ENCODE peak calls at places on chromosomes 4 and X, in nine cellular contexts. T is Peyer's patch, N is endothelial cell of umbilical vein, Y is left ventricle myocardium inferior, D is breast epithelium, A is kidney epithelial cell, E is fibroblast of mammary gland, P is suprapubic skin, V is dorsolateral prefrontal cortex. F is an unnamed sample.

GRCh38 chrX:107683124-107683895 is 55.0 kb downstream of the PRPS1 start:
- DNase-seq in A (no peak), Y (no peak), D (no peak), N (peak), P (peak), T (no peak), E (peak), V (no peak), F (no peak)

GRCh38 chr4:101114936-101115372 is 232.4 kb downstream of the PPP3CA start:
- DNase-seq in N (no peak), E (peak), V (no peak), A (peak), D (no peak), Y (no peak), T (no peak), P (no peak), F (no peak)

GRCh38 chr4:73257995-73258667 is 467 bp downstream of the ANKRD17 start:
- DNase-seq in E (peak), P (peak), N (peak), Y (no peak), D (no peak), A (no peak), T (peak), V (no peak), F (no peak)

GRCh38 chr4:78784255-78784654 is 8.1 kb downstream of the BMP2K start:
- DNase-seq in Y (no peak), N (no peak), D (no peak), P (no peak), V (no peak), A (no peak), E (peak), T (no peak), F (no peak)

GRCh38 chr4:43343298-43343697 is 450.8 kb downstream of the GRXCR1 start:
- DNase-seq in E (no peak), D (no peak), A (no peak), Y (no peak), V (no peak), T (no peak), P (no peak), N (no peak), F (no peak)

GRCh38 chr4:100977746-100978397 is 369.5 kb downstream of the PPP3CA start:
- DNase-seq in T (no peak), D (no peak), A (no peak), V (no peak), E (peak), P (no peak), Y (no peak), N (no peak), F (no peak)

GRCh38 chrX:71872542-71873458 is 37.8 kb upstream of the NHSL2 start:
- DNase-seq in P (peak), T (no peak), A (no peak), V (no peak), N (no peak), D (no peak), Y (no peak), E (no peak), F (no peak)

GRCh38 chr4:150152764-150153163 is 74.5 kb downstream of the DCLK2 start:
- DNase-seq in N (peak), Y (no peak), T (no peak), V (no peak), A (no peak), D (no peak), P (no peak), E (peak), F (no peak)

GRCh38 chrX:56788717-56789122 is 59.7 kb downstream of the NBDY start:
- DNase-seq in E (peak), N (no peak), A (no peak), D (no peak), T (peak), Y (no peak), P (peak), V (peak), F (no peak)

GRCh38 chr4:144894525-144894924 is 203.5 kb downstream of the ANAPC10 start:
- DNase-seq in A (peak), T (no peak), D (no peak), V (no peak), P (no peak), N (no peak), E (peak), Y (no peak), F (peak)

GRCh38 chrX:104113237-104113965 is 1.1 kb downstream of the ZCCHC18 start:
- DNase-seq in A (no peak), P (no peak), V (peak), T (peak), D (peak), E (peak), N (peak), Y (no peak), F (no peak)

GRCh38 chr4:23922535-23923115 is 32.8 kb upstream of the PPARGC1A start:
- DNase-seq in E (no peak), N (no peak), Y (no peak), T (no peak), D (no peak), V (no peak), A (no peak), P (no peak), F (no peak)

GRCh38 chrX:36160056-36160455 is 240.5 kb downstream of the CFAP47 start:
- DNase-seq in N (no peak), A (no peak), E (no peak), P (no peak), T (no peak), V (no peak), Y (no peak), D (no peak), F (no peak)

GRCh38 chrX:103584606-103585005 is 709 bp upstream of the TCEAL4 start:
- DNase-seq in P (no peak), N (peak), D (no peak), V (no peak), A (no peak), Y (no peak), T (no peak), E (no peak), F (no peak)

GRCh38 chr4:83320548-83320947 is 14.1 kb downstream of the HPSE start:
- DNase-seq in P (peak), E (peak), V (no peak), N (peak), D (no peak), T (no peak), A (peak), Y (peak), F (no peak)

DNA sequence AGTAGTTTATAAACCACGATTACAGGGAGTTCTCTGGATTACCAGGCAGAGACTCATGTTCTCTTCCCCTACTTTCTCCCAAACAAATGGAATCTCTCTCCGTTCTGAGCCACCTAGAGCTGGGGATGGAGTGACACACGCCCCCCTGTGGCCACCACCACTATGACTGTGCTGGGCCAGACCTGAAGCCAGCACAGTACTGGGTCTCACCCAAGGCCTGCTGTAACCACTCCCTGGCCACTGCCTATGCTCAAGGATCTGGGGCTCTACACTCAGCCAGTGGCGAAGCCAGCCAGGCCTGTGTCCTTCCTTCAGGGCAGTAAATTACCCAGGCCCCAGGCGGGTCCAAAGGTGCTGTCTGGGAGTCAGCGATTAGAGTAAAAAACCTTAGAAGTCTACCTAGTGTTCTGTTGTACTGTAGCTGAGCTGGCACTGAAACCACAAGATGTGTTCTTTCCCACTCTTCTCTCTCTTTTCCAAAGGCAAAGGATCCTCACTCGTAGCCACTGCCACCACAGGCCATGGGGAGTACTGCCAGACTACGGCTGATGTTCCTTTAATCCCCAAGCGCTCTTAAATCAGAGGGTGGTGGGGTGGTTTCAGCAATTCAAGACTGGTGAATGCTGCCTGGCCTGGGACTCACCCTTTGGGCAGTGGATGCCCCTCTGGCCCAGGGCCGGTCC is 412.2 kb upstream of the ARX start:
- DNase-seq in P (no peak), T (no peak), N (no peak), D (no peak), A (no peak), V (no peak), E (no peak), Y (no peak), F (no peak)
- TF ChIP-seq CTCF in P (no peak), T (no peak), N (no peak), D (no peak), A (no peak), V (no peak), E (no peak), Y (no peak), F (peak)

GRCh38 chrX:13094780-13095425 is 50.5 kb upstream of the FAM9C start:
- DNase-seq in N (peak), E (no peak), T (no peak), Y (peak), V (no peak), P (no peak), D (no peak), A (no peak), F (no peak)
- H3K4me3 ChIP-seq in N (no peak), E (no peak), T (no peak), Y (no peak), V (no peak), P (no peak), D (no peak), A (no peak), F (no peak)

DNA sequence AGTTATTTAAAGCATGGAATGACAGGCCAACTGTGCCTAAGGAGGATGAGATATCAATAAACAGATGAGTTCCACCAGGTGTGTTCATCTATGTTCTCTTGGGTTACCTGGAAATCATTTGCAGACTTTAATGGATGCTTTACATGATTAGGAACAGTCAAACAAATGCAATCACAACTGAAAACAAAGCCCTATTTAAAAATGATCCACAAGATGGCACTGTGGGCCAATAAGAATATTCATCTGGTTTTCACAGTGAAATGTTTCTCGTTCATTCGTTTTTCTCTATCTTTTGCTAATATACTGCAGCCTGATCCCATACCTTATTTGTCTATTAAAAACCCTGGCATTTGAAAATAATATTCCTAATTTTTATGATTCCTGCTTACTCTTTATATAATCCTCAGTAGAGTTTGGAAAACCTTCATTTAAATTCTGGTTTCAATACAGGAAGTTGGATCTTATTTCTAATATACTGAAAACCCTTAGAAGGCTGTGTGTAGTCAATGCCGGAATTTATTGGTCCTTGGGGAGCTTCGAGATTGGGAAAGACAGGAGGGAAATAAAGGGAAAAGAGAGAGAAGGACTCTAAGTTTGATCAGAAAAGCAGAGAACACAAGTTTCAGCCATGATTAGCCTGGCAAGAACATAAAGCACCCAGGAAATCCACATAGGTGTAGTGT is 63.7 kb upstream of the TAPT1 start:
- DNase-seq in T (no peak), D (no peak), P (no peak), A (no peak), E (peak), Y (no peak), N (peak), V (no peak), F (peak)
- TF ChIP-seq CTCF in T (peak), D (peak), P (peak), A (peak), E (peak), Y (peak), N (peak), V (peak), F (peak)

GRCh38 chrX:1210844-1211243 is 1.6 kb downstream of the CRLF2 start:
- DNase-seq in V (no peak), N (no peak), Y (no peak), D (peak), E (no peak), P (no peak), A (no peak), T (no peak), F (no peak)

GRCh38 chrX:1207496-1208025 is 4.9 kb downstream of the CRLF2 start:
- DNase-seq in N (no peak), E (no peak), D (peak), V (no peak), P (no peak), A (no peak), T (no peak), Y (no peak), F (no peak)

GRCh38 chrX:1202251-1202650 is 10.2 kb downstream of the CRLF2 start:
- DNase-seq in D (peak), V (no peak), Y (no peak), P (no peak), T (peak), A (no peak), E (no peak), N (no peak), F (no peak)

GRCh38 chrX:1205681-1206611 is 6.5 kb downstream of the CRLF2 start:
- DNase-seq in T (no peak), Y (no peak), A (no peak), E (peak), P (no peak), D (peak), V (no peak), N (peak), F (peak)
- H3K4me3 ChIP-seq in T (peak), Y (peak), A (no peak), E (no peak), P (peak), D (peak), V (peak), N (no peak), F (peak)

DNA sequence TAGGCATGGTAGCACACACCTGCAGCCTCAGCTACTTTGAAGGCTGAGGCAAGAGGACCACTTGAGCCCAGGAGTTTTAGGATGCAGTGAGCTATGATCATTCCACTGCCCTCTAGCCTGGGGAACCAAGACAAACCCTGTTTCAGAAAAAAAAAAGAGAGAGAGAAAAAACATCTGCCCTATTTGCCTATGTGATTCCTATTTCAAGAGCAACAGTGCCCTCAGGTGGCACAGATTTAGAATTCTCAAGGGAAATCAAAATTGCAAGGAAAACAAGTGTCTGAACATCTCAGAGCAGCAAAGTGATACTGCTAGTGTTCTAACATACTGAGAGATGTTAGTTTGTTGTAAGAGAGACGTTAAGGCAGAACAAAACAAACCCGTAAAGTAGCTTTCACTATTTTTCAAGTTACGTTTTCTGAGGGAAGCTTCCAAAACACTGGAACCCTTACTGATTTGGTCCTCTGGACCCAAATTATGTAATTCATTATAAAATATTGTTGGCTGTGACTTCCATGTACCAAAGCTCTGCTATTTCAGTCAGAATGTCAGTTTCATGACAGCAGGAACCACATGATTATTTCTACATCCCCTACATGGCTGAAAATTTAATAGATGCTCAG is 7.9 kb downstream of the BDH2 start:
- DNase-seq in E (peak), Y (no peak), A (peak), N (peak), V (no peak), P (no peak), T (peak), D (no peak), F (no peak)
- TF ChIP-seq CTCF in E (peak), Y (peak), A (peak), N (peak), V (peak), P (peak), T (no peak), D (peak), F (peak)

GRCh38 chr4:85475631-85476233 is 782 bp downstream of the ARHGAP24 start:
- DNase-seq in Y (peak), D (no peak), A (no peak), N (no peak), P (no peak), E (peak), V (no peak), T (peak), F (no peak)

GRCh38 chr4:85474356-85474755 is 594 bp upstream of the ARHGAP24 start:
- DNase-seq in D (no peak), A (no peak), E (peak), V (no peak), P (no peak), Y (no peak), T (no peak), N (no peak), F (no peak)

GRCh38 chr4:85474818-85475630 is at the start of gene ARHGAP24:
- DNase-seq in Y (peak), P (peak), D (peak), A (peak), E (peak), N (peak), T (peak), V (no peak), F (peak)

GRCh38 chr4:85478576-85478975 is 3.6 kb downstream of the ARHGAP24 start:
- DNase-seq in T (no peak), N (no peak), P (no peak), E (peak), A (no peak), Y (no peak), D (no peak), V (no peak), F (no peak)

GRCh38 chr4:85477538-85477937 is 2.6 kb downstream of the ARHGAP24 start:
- DNase-seq in P (no peak), N (no peak), T (peak), A (no peak), E (peak), V (no peak), Y (no peak), D (no peak), F (no peak)
- H3K4me3 ChIP-seq in P (no peak), N (no peak), T (no peak), A (no peak), E (peak), V (peak), Y (peak), D (peak), F (no peak)

GRCh38 chr4:30721353-30722091 is 1.4 kb downstream of the PCDH7 start:
- DNase-seq in A (no peak), T (no peak), N (peak), E (peak), Y (peak), D (no peak), P (no peak), V (no peak), F (no peak)
- TF ChIP-seq CTCF in A (no peak), T (no peak), N (peak), E (no peak), Y (peak), D (no peak), P (peak), V (no peak), F (peak)

DNA sequence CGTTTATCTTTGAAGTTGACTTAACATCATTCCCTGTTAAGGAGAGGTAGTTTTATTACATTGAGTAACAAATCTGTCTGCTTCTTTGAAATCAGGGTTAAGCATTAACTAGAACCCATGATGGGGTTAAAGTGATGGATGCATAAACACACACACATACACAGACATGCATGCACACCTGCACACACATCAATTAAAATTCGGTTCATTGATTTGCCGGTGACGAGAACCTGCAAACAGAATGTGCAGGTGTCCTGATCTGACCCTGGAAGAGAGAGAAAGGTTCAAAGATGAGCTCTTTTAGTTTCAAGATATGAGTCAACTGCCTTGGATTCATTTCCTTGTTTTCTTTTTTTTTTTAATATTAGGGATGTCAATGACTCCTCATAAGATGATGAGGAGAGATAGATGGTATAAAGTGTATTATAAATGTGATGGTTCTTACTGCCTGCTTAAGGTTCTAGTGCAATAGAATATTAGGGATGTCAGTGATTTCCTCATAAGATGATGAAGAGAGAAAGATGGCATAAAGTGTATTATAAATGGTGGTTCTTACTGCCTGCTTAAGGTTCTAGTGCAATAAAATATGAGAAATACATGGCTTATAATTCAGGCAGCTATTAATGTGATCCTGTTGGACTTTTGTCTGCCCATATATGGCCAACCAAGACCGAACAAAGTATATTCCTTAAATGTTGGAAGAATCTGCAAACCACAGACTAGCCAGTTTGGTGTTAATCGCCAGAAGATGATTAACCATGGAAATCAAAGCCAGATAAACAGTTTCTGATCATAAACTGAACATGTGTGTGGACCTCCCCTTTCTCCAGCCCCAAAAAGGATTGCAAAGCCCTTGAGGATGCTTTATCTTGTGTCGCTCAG is 14.1 kb upstream of the CD99 start:
- DNase-seq in V (no peak), P (no peak), Y (no peak), T (no peak), N (no peak), E (peak), D (no peak), A (peak), F (peak)
- H3K4me3 ChIP-seq in V (no peak), P (no peak), Y (no peak), T (no peak), N (no peak), E (peak), D (no peak), A (no peak), F (no peak)

DNA sequence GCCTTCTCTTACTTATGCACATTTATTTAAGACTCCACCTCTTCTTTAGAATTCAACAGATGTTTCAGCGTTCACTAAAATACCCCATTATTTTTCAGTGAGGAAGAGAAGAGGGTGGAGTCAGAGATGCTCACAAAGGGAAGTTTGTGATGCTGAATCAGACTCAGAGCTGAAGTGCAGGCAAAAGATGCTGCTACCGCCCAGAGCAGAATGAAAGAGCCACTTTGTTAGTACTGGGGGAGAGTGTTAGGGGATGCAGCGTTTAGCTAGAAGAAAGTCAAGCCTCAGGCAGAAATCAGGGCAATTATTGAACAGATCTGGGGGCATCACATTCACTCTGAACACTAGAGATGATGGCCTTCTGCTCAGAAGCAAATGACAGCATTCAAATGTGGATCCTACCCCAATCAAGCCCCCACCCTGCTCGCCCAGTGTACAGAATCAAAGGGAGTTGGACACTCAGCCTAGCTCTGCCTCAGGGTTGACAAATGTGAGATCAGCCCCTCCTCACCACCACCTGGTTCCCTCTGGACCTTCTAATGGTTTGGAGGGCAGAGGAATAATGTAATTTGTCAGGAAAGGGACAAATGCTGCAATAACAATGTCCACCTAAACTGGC is 138.3 kb downstream of the UNC5C start:
- DNase-seq in Y (no peak), D (no peak), T (no peak), A (no peak), E (no peak), P (no peak), N (no peak), V (no peak), F (no peak)
- TF ChIP-seq CTCF in Y (no peak), D (no peak), T (no peak), A (no peak), E (no peak), P (no peak), N (no peak), V (no peak), F (no peak)

GRCh38 chr4:182143822-182144620 is 99.2 kb upstream of the TENM3 start:
- DNase-seq in V (no peak), P (no peak), Y (no peak), E (peak), D (no peak), A (peak), N (no peak), T (no peak), F (no peak)
- H3K4me3 ChIP-seq in V (peak), P (peak), Y (peak), E (peak), D (peak), A (peak), N (peak), T (peak), F (peak)

F was measured in epithelial cell of proximal tubule.